ENCODE peak calls at places on chromosomes 1 and 21, in four cellular contexts. Y is astrocyte, Z is non-pigmented ciliary epithelial cell, G is NCI-H1417 treated with DMSO at 0.1 percent for 48 hours. N is an unnamed sample.

GRCh38 chr1:16017461-16018303 is at the start of gene HSPB7:
- DNase-seq in Y (peak), Z (no peak), G (no peak), N (peak)

GRCh38 chr21:22791986-22792560 is 1793.9 kb downstream of the NCAM2 start:
- DNase-seq in Y (peak), Z (peak), G (peak), N (no peak)

GRCh38 chr1:24095140-24095859 is 16.6 kb downstream of the MYOM3 start:
- DNase-seq in Y (no peak), Z (no peak), G (no peak), N (no peak)

GRCh38 chr1:204282801-204283200 is 69.0 kb upstream of the GOLT1A start:
- DNase-seq in Y (no peak), Z (no peak), G (no peak), N (no peak)

GRCh38 chr1:1602941-1603506 is 3.1 kb upstream of the FNDC10 start:
- DNase-seq in Y (no peak), Z (no peak), G (no peak), N (no peak)

GRCh38 chr21:32494946-32495703 is 82.6 kb downstream of the EVA1C start:
- DNase-seq in Y (peak), Z (peak), G (no peak), N (peak)

GRCh38 chr1:111332190-111332589 is 41.5 kb downstream of the CHIA start:
- DNase-seq in Y (no peak), Z (no peak), G (no peak), N (no peak)

GRCh38 chr1:103056423-103056822 is 51.9 kb downstream of the COL11A1 start:
- DNase-seq in Y (no peak), Z (peak), G (no peak), N (no peak)

GRCh38 chr1:160260436-160261382 is 1.6 kb downstream of the DCAF8 start:
- DNase-seq in Y (peak), Z (peak), G (no peak), N (no peak)

GRCh38 chr1:158112994-158113758 is 67.5 kb upstream of the CD1D start:
- DNase-seq in Y (no peak), Z (no peak), G (no peak), N (peak)

GRCh38 chr1:75615664-75616435 is 4.9 kb upstream of the SLC44A5 start:
- DNase-seq in Y (peak), Z (no peak), G (no peak), N (no peak)

GRCh38 chr1:204960306-204960984 is 82.6 kb upstream of the CNTN2 start:
- DNase-seq in Y (no peak), Z (no peak), G (no peak), N (no peak)

GRCh38 chr1:207842506-207842905 is 68.4 kb downstream of the CD34 start:
- DNase-seq in Y (no peak), Z (no peak), G (no peak), N (no peak)

GRCh38 chr1:161720956-161721737 is at the start of gene FCRLB:
- DNase-seq in Y (no peak), Z (no peak), G (no peak), N (no peak)

GRCh38 chr1:18001725-18002124 is 105.9 kb upstream of the IGSF21 start:
- DNase-seq in Y (no peak), Z (no peak), G (no peak), N (no peak)

GRCh38 chr1:53732409-53732808 is 6.6 kb downstream of the GLIS1 start:
- DNase-seq in Y (no peak), Z (no peak), G (no peak), N (no peak)

GRCh38 chr1:185788386-185788785 is 54.2 kb downstream of the HMCN1 start:
- DNase-seq in Y (no peak), Z (no peak), G (no peak), N (no peak)

GRCh38 chr1:101137144-101138126 is 99.4 kb upstream of the S1PR1 start:
- DNase-seq in Y (peak), Z (peak), G (no peak), N (no peak)

GRCh38 chr21:38951095-38951745 is 145.5 kb downstream of the ETS2 start:
- DNase-seq in Y (no peak), Z (no peak), G (no peak), N (no peak)

GRCh38 chr1:45522324-45523104 is 830 bp upstream of the PRDX1 start:
- DNase-seq in Y (peak), Z (no peak), G (no peak), N (no peak)

GRCh38 chr1:161185732-161186311 is 8.5 kb upstream of the B4GALT3 start:
- DNase-seq in Y (no peak), Z (no peak), G (no peak), N (no peak)

GRCh38 chr1:232454487-232454886 is 175.4 kb downstream of the SIPA1L2 start:
- DNase-seq in Y (no peak), Z (no peak), G (no peak), N (no peak)

GRCh38 chr21:36150192-36150711 is 6.4 kb upstream of the DOP1B start:
- DNase-seq in Y (peak), Z (no peak), G (no peak), N (no peak)

GRCh38 chr1:64624446-64624766 is 120.5 kb upstream of the RAVER2 start:
- DNase-seq in Y (peak), Z (peak), G (no peak), N (no peak)

GRCh38 chr1:19326748-19327065 is 14.6 kb downstream of the SLC66A1 start:
- DNase-seq in Y (no peak), Z (no peak), G (no peak), N (no peak)

GRCh38 chr1:59738152-59738551 is 76.6 kb upstream of the HOOK1 start:
- DNase-seq in Y (peak), Z (no peak), G (no peak), N (no peak)

GRCh38 chr1:231172411-231172810 is 10.6 kb downstream of the TRIM67 start:
- DNase-seq in Y (no peak), Z (no peak), G (no peak), N (no peak)

GRCh38 chr1:9129391-9130041 is 614 bp upstream of the GPR157 start:
- DNase-seq in Y (no peak), Z (no peak), G (no peak), N (no peak)

GRCh38 chr1:207398986-207399385 is 55.1 kb upstream of the CR2 start:
- DNase-seq in Y (no peak), Z (no peak), G (no peak), N (no peak)

GRCh38 chr1:65195495-65196417 is 47.8 kb downstream of the AK4 start:
- DNase-seq in Y (peak), Z (no peak), G (no peak), N (no peak)

GRCh38 chr1:228434674-228435073 is 18.0 kb upstream of the TRIM17 start:
- DNase-seq in Y (no peak), Z (no peak), G (no peak), N (no peak)